ENCODE peak calls at places on chromosome 9, in six cellular contexts. Z is kidney, Y is tibial nerve, O is OCI-LY7, I is left ventricle myocardium inferior, M is lower lobe of right lung. G is an unnamed sample.

GRCh38 chr9:92140074-92140753 is 25.0 kb upstream of the SPTLC1 start:
- DNase-seq in M (peak; percentile 88), I (peak; percentile 73), O (peak; percentile 69), Z (peak; percentile 89), Y (peak; percentile 73), G (peak; percentile 90)

GRCh38 chr9:137126786-137127185 is 12.2 kb upstream of the GRIN1 start:
- DNase-seq in Z (no peak), O (peak; percentile 50), M (no peak), I (no peak), Y (no peak), G (no peak)

GRCh38 chr9:136787690-136788400 is 3.3 kb upstream of the TMEM141 start:
- DNase-seq in Z (peak; percentile 87), I (peak; percentile 56), M (peak; percentile 75), O (peak; percentile 83), Y (no peak), G (peak; percentile 70)

GRCh38 chr9:133542002-133542401 is 7.5 kb downstream of the ADAMTSL2 start:
- DNase-seq in Y (no peak), I (no peak), Z (no peak), O (no peak), M (no peak), G (no peak)

GRCh38 chr9:14396171-14396570 is 82.2 kb upstream of the NFIB start:
- DNase-seq in Y (no peak), M (no peak), O (no peak), I (peak; percentile 22), Z (no peak), G (no peak)

GRCh38 chr9:33510264-33511183 is 13.5 kb upstream of the ANKRD18B start:
- DNase-seq in O (no peak), I (peak; percentile 72), Y (no peak), M (peak; percentile 69), Z (peak; percentile 86), G (peak; percentile 67)

GRCh38 chr9:129898205-129898604 is 62.9 kb downstream of the USP20 start:
- DNase-seq in I (no peak), Y (no peak), M (no peak), Z (no peak), O (no peak), G (no peak)

GRCh38 chr9:83584995-83585394 is 37.9 kb upstream of the IDNK start:
- DNase-seq in Y (no peak), I (no peak), Z (no peak), M (no peak), O (no peak), G (no peak)

GRCh38 chr9:27369591-27369990 is 72.6 kb upstream of the EQTN start:
- DNase-seq in I (no peak), Z (no peak), M (no peak), Y (no peak), O (no peak), G (no peak)

GRCh38 chr9:34744295-34745221 is 34.6 kb upstream of the CCL21 start:
- DNase-seq in Z (peak; percentile 74), Y (no peak), I (peak; percentile 40), M (no peak), O (no peak), G (no peak)

GRCh38 chr9:137070201-137070905 is at the start of gene SAPCD2:
- DNase-seq in O (peak; percentile 95), I (peak; percentile 86), Z (peak; percentile 96), M (peak; percentile 94), Y (peak; percentile 65), G (peak; percentile 93)

GRCh38 chr9:17761984-17762676 is 183.3 kb downstream of the SH3GL2 start:
- DNase-seq in Y (no peak), M (no peak), O (no peak), I (no peak), Z (no peak), G (no peak)

GRCh38 chr9:133372144-133372543 is 3.7 kb downstream of the SURF4 start:
- DNase-seq in M (no peak), Z (no peak), O (no peak), I (no peak), Y (no peak), G (no peak)

GRCh38 chr9:34363619-34364351 is 12.9 kb downstream of the MYORG start:
- DNase-seq in Y (no peak), Z (no peak), I (peak; percentile 49), M (no peak), O (no peak), G (no peak)

GRCh38 chr9:36136277-36136893 is at the start of gene GLIPR2:
- DNase-seq in M (peak; percentile 92), Z (peak; percentile 93), Y (peak; percentile 64), I (peak; percentile 83), O (no peak), G (no peak)

GRCh38 chr9:132698989-132699388 is 28.7 kb downstream of the GTF3C4 start:
- DNase-seq in O (no peak), M (no peak), Z (no peak), I (no peak), Y (no peak), G (no peak)

GRCh38 chr9:29144476-29144875 is 1571.2 kb upstream of the C9orf72 start:
- DNase-seq in Y (no peak), I (no peak), O (no peak), M (no peak), Z (no peak), G (no peak)

GRCh38 chr9:78745996-78746395 is 449.1 kb downstream of the PSAT1 start:
- DNase-seq in I (no peak), M (no peak), Z (no peak), O (no peak), Y (no peak), G (no peak)

GRCh38 chr9:31486630-31487029 is 897.8 kb upstream of the ACO1 start:
- DNase-seq in I (no peak), O (no peak), Z (no peak), M (no peak), Y (no peak), G (no peak)

GRCh38 chr9:93591706-93592388 is 15.5 kb downstream of the PHF2 start:
- DNase-seq in M (no peak), I (no peak), Y (no peak), Z (peak; percentile 58), O (no peak), G (no peak)

GRCh38 chr9:4638968-4639367 is 23.1 kb upstream of the PLPP6 start:
- DNase-seq in Y (no peak), M (no peak), O (no peak), I (no peak), Z (no peak), G (no peak)

GRCh38 chr9:25513509-25514033 is 164.7 kb downstream of the TUSC1 start:
- DNase-seq in Z (no peak), O (no peak), M (no peak), Y (no peak), I (no peak), G (no peak)

GRCh38 chr9:28981129-28981528 is 1407.8 kb upstream of the C9orf72 start:
- DNase-seq in Z (no peak), O (no peak), M (no peak), I (no peak), Y (no peak), G (no peak)

GRCh38 chr9:82133973-82134372 is 145.4 kb downstream of the SPATA31D1 start:
- DNase-seq in O (no peak), Z (no peak), I (no peak), M (no peak), Y (no peak), G (no peak)

GRCh38 chr9:137255448-137256114 is 454 bp downstream of the NELFB start:
- DNase-seq in Z (no peak), O (peak; percentile 42), I (peak; percentile 46), Y (no peak), M (peak; percentile 79), G (no peak)

GRCh38 chr9:131417264-131418142 is 23.6 kb downstream of the PRRC2B start:
- DNase-seq in Z (peak; percentile 10), M (no peak), Y (no peak), I (no peak), O (no peak), G (no peak)

GRCh38 chr9:121322037-121322736 is 47.9 kb downstream of the STOM start:
- DNase-seq in O (no peak), I (no peak), Y (no peak), M (no peak), Z (no peak), G (peak; percentile 38)

GRCh38 chr9:124297553-124297905 is 39.8 kb downstream of the NEK6 start:
- DNase-seq in Y (peak; percentile 63), Z (peak; percentile 90), I (peak; percentile 88), M (peak; percentile 80), O (no peak), G (peak; percentile 91)

GRCh38 chr9:124293712-124294504 is 36.2 kb downstream of the NEK6 start:
- DNase-seq in Z (no peak), M (no peak), O (peak; percentile 60), Y (no peak), I (no peak), G (no peak)

GRCh38 chr9:124296800-124297552 is 39.2 kb downstream of the NEK6 start:
- DNase-seq in Z (no peak), Y (no peak), M (no peak), O (no peak), I (no peak), G (no peak)

GRCh38 chr9:124296094-124296493 is 38.3 kb downstream of the NEK6 start:
- DNase-seq in M (no peak), Y (no peak), Z (no peak), O (no peak), I (no peak), G (no peak)

GRCh38 chr9:124295097-124295794 is 37.5 kb downstream of the NEK6 start:
- DNase-seq in Y (no peak), I (no peak), O (no peak), Z (no peak), M (no peak), G (no peak)
- H3K27ac ChIP-seq in Y (peak overlapping the region; percentile 66), I (peak overlapping the region; percentile 90), O (no peak overlapping the region), Z (no peak overlapping the region), M (peak overlapping the region; percentile 34), G (no peak overlapping the region)

DNA sequence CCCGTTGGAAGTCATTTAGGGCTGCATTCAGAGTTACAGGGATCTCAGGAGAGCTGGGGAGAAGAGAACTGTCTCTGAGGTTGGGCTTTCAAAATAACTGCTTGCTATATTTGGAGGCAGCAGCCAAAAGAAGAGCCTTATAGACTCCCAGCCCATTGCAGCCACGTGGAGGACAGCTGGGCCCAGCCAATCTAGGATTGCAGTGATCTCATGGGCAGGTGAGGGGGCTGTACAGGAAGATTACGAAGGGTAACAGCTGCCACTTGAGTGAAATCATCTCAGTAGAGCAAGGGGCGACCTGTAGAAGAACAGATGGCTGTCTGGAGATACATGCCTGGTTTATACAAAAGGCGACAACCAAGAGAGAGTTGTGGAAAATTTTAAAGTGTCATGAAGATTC is 136.8 kb upstream of the TNC start:
- DNase-seq in I (no peak), M (no peak), Y (no peak), O (no peak), Z (no peak), G (no peak)
- H3K4me3 ChIP-seq in I (no peak overlapping the region), M (no peak overlapping the region), Y (no peak overlapping the region), O (no peak overlapping the region), Z (no peak overlapping the region), G (no peak overlapping the region)

GRCh38 chr9:95098391-95098921 is 219.1 kb downstream of the FANCC start:
- DNase-seq in O (no peak), I (no peak), Z (peak; percentile 64), M (peak; percentile 28), Y (no peak), G (no peak)
- H3K27ac ChIP-seq in O (no peak overlapping the region), I (peak overlapping the region; percentile 49), Z (no peak overlapping the region), M (peak overlapping the region; percentile 1), Y (peak overlapping the region; percentile 61), G (peak overlapping the region; percentile 67)

DNA sequence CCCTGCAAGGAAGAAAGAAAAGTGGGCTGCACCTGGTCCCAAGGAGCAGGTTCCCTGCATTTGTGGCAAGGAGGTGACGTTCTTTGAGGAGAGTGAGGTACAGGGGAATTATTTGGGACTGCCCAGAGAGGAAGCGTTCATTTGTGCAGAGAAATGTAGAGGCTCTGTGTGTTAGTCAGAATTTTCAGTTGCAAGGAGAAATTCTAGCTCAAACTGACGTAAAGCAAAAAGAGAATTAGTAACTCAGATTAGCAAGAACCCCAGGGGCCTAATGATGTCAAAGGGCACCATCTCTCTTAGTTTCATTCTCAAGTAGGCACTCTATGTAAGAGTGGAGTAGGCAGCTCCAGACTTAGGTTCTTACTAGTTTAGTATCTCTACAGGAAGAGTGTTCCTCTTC is 2.4 kb upstream of the TXN start:
- DNase-seq in O (no peak), M (no peak), I (no peak), Y (no peak), Z (no peak), G (no peak)
- H3K4me3 ChIP-seq in O (no peak overlapping the region), M (no peak overlapping the region), I (no peak overlapping the region), Y (no peak overlapping the region), Z (no peak overlapping the region), G (no peak overlapping the region)